ENCODE peak calls at places on chromosomes 13 and 19, in five cellular contexts. J is mammary epithelial cell, H is right atrium auricular region, C is bronchial epithelial cell, S is NB4. Z is an unnamed sample.

GRCh38 chr13:46962286-46962941 is 65.6 kb upstream of the HTR2A start:
- DNase-seq in S (peak; percentile 34), C (peak; percentile 48), J (peak; percentile 67), H (no peak), Z (peak; percentile 23)

GRCh38 chr13:45004096-45004495 is 14.8 kb downstream of the GPALPP1 start:
- DNase-seq in C (no peak), S (no peak), J (no peak), H (no peak), Z (no peak)

GRCh38 chr13:47033216-47033615 is 136.4 kb upstream of the HTR2A start:
- DNase-seq in H (no peak), J (peak; percentile 10), C (peak; percentile 15), S (no peak), Z (peak; percentile 74)

GRCh38 chr19:38869160-38869835 is 8.8 kb downstream of the RINL start:
- DNase-seq in C (no peak), H (no peak), J (no peak), S (peak; percentile 52), Z (no peak)

GRCh38 chr19:3132971-3133792 is 2.7 kb upstream of the GNA15 start:
- DNase-seq in C (peak; percentile 38), H (peak; percentile 71), S (peak; percentile 92), J (no peak), Z (peak; percentile 81)

GRCh38 chr19:48873476-48874308 is 1.5 kb downstream of the PPP1R15A start:
- DNase-seq in S (peak; percentile 55), C (no peak), J (no peak), H (no peak), Z (no peak)

GRCh38 chr19:20964798-20965197 is 41.7 kb downstream of the ZNF85 start:
- DNase-seq in H (no peak), S (no peak), J (no peak), C (no peak), Z (no peak)

GRCh38 chr13:44930907-44931676 is 58.2 kb downstream of the NUFIP1 start:
- DNase-seq in J (peak; percentile 61), S (peak; percentile 25), C (peak; percentile 52), H (no peak), Z (peak; percentile 41)

GRCh38 chr13:45674908-45675307 is 27.2 kb upstream of the CBY2 start:
- DNase-seq in H (no peak), C (peak; percentile 68), J (peak; percentile 75), S (no peak), Z (peak; percentile 81)

GRCh38 chr19:8609210-8610040 is 1.1 kb downstream of the ADAMTS10 start:
- DNase-seq in S (peak; percentile 94), H (peak; percentile 78), J (no peak), C (no peak), Z (peak; percentile 80)

GRCh38 chr19:58361900-58362271 is 665 bp downstream of the ZNF497 start:
- DNase-seq in C (no peak), J (no peak), S (peak; percentile 78), H (no peak), Z (no peak)

GRCh38 chr13:26558074-26558805 is 757 bp downstream of the WASF3 start:
- DNase-seq in S (no peak), H (no peak), J (peak; percentile 17), C (no peak), Z (peak; percentile 14)

GRCh38 chr13:35471466-35472307 is 4.8 kb downstream of the MAB21L1 start:
- DNase-seq in S (no peak), J (no peak), C (no peak), H (no peak), Z (peak; percentile 1)

GRCh38 chr13:110130431-110130830 is 176.5 kb downstream of the COL4A1 start:
- DNase-seq in C (no peak), S (no peak), H (peak; percentile 11), J (no peak), Z (no peak)

GRCh38 chr19:49362926-49363264 is 679 bp upstream of the TEAD2 start:
- DNase-seq in S (no peak), H (no peak), C (no peak), J (no peak), Z (no peak)

GRCh38 chr13:31951215-31951678 is 80.3 kb upstream of the FRY start:
- DNase-seq in J (peak; percentile 47), C (peak; percentile 78), S (peak; percentile 94), H (peak; percentile 76), Z (no peak)

GRCh38 chr13:98307744-98308524 is 130.9 kb upstream of the RNF113B start:
- DNase-seq in S (no peak), H (no peak), C (no peak), J (no peak), Z (no peak)

GRCh38 chr13:86020350-86021002 is 221.3 kb upstream of the SLITRK6 start:
- DNase-seq in J (peak; percentile 26), C (peak; percentile 73), S (no peak), H (no peak), Z (peak; percentile 90)

GRCh38 chr19:52248256-52248655 is 21.1 kb upstream of the ZNF766 start:
- DNase-seq in H (no peak), S (peak; percentile 69), C (no peak), J (peak; percentile 42), Z (no peak)

GRCh38 chr13:65656740-65657329 is 1573.3 kb downstream of the PCDH9 start:
- DNase-seq in C (peak; percentile 22), S (peak; percentile 12), H (no peak), J (no peak), Z (peak; percentile 40)

GRCh38 chr19:30135358-30135757 is 193.3 kb downstream of the URI1 start:
- DNase-seq in S (no peak), J (no peak), C (no peak), H (no peak), Z (no peak)

GRCh38 chr19:55080915-55081772 is 5.5 kb downstream of the EPS8L1 start:
- DNase-seq in J (peak; percentile 51), S (peak; percentile 87), C (peak; percentile 76), H (no peak), Z (peak; percentile 68)

GRCh38 chr13:57527114-57527770 is 104.3 kb upstream of the PCDH17 start:
- DNase-seq in C (no peak), J (no peak), S (no peak), H (no peak), Z (no peak)

DNA sequence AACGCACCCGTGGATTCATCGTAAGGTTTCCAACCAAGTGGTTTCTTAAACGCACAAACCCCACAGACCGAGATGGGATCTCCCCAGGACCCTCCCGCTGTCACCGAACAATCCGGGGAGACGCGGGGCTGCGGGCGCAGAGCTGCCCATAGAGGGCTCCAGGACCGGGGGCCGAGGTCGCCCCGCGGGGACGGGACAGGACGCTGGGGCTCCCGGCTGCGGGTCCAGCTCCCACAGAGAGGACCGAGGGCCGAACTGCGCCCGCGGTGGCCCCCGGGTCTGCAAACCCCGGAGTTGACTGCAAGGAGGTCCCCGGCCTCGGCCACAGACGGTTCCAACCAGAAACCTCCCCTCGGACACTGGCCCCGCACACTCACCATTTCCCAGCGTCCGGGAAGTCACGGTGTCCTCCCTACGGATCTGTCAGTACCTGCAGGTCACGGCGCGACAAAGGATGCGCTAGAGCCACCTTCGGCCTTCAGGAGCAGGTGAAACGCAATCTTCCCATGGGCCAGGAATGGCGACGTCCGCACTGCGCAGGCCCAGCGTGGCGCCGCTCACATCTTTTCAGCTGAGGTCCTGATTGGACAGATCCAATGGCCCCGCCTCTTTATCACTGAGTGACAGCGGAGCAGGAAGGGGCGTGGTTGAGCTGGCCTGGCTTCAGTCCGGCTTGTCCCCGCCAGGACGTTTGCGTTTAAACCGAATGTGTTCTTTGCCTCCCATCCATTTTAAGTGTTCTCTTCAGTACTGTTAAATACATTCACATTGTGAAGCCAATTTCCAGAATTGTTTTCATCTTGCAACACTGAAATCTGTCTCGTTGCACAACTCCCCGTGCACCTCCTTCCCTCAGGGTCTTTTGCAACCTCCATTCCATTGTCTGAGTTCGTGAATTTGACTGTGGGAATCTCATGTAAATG is at the start of gene ZNF14:
- DNase-seq in C (peak; percentile 87), J (peak; percentile 90), H (peak; percentile 95), S (peak; percentile 95), Z (peak; percentile 91)
- TF ChIP-seq CTCF in C (peak; percentile 25), J (no peak), H (no peak), S (peak; percentile 4), Z (peak; percentile 34)

GRCh38 chr19:19524053-19524452 is 4.7 kb upstream of the YJEFN3 start:
- DNase-seq in S (no peak), J (no peak), C (no peak), H (no peak), Z (no peak)

GRCh38 chr19:19526581-19527370 is 1.9 kb upstream of the YJEFN3 start:
- DNase-seq in H (no peak), S (peak; percentile 47), J (no peak), C (no peak), Z (no peak)

GRCh38 chr19:19527674-19528625 is 761 bp upstream of the YJEFN3 start:
- DNase-seq in S (no peak), C (no peak), J (no peak), H (no peak), Z (no peak)

GRCh38 chr19:19527371-19527656 is 1.4 kb upstream of the YJEFN3 start:
- DNase-seq in J (no peak), H (no peak), S (no peak), C (no peak), Z (no peak)

DNA sequence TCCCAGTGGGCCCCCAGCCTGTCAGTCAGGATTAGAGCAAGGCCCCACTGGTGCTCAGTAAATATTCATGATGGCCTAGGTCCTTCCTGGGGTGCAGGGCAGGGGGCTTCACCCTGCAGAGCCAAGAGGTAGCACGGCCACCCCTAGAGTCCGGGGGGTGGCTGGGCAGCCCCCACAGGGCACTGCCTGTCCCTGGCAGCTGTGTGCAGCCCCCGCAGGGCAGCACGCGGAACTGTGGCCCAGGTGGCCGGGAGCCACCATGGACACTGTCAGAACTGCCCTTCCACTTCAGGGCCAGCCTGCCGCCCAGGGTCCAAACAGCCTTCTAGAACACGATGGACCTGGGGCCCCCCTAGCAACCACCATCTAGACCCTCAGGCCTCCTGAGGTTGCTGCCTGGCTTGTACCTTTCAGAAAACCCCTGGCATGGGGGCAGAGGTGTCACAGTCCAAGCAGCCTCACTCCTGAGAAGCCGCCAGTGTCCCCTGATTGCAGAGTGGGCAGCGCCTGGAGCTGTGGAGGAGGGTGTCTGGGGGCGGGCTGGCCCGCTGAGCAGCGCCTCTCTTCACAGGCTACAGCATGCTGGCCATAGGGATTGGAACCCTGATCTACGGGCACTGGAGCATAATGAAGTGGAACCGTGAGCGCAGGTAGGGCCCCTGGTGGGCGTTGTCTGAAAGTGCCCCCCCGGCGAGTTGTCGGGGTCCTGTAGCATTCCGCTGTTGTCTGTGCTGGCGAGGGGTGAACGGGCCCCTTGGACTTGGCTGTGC is 2.9 kb upstream of the YJEFN3 start:
- DNase-seq in H (no peak), S (no peak), J (no peak), C (no peak), Z (no peak)
- H3K4me3 ChIP-seq in H (no peak overlapping the region), S (no peak overlapping the region), J (no peak overlapping the region), C (no peak overlapping the region), Z (no peak overlapping the region)

DNA sequence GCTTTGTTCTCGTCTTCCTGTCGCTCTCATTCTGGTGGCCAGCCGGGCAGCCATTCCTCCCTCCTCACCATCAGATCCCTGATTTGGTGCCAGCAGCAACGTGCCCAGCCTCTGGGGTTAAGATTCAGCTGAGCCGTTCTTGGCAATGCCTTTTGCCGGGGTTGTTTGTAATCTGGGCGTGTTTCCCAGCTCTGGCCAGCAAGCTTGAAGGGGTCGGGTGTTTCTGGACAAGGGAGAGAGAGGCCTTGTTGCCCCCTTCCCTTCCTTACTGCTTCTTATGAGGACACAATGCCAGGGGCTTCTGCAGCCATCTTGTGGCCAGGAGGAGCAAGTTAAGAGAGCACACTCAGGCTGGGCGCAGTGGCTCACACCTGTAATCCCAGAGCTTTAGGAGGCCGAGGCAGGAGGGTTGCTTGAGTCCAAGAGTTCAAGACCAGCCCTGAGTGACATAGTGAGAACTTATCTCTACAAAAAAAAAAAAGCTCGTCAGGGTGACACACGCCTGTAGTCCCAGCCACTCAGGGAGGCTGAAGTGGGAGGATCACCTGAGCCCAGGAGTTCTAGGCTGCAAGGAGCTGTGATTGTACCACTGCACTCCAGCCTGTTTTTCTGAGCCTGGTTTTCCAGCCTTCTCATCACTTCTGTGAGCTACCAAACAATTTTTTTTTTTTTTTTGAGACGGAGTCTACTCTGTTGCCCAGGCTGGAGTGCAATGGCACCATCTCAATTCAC is 10.7 kb upstream of the CRTC1 start:
- DNase-seq in C (peak; percentile 27), H (no peak), J (no peak), S (peak; percentile 50), Z (peak; percentile 59)
- TF ChIP-seq CTCF in C (no peak), H (no peak), J (no peak), S (no peak), Z (peak; percentile 52)

GRCh38 chr13:102599451-102600012 is 2.7 kb downstream of the TPP2 start:
- DNase-seq in J (no peak), S (peak; percentile 36), H (no peak), C (no peak), Z (no peak)
- H3K4me3 ChIP-seq in J (no peak overlapping the region), S (peak overlapping the region; percentile 94), H (no peak overlapping the region), C (no peak overlapping the region), Z (no peak overlapping the region)